ENCODE peak calls at places on chromosomes 13 and 19, in six cellular contexts. V is astrocyte, N is neural progenitor cell, R is mesenchymal stem cell, Q is endothelial cell of umbilical vein, L is PC-3. X is an unnamed sample.

GRCh38 chr13:104106705-104107393 is 1040.6 kb upstream of the SLC10A2 start:
- DNase-seq in V (peak; percentile 70), N (no peak), R (no peak), Q (peak; percentile 91), L (peak; percentile 57), X (no peak)

GRCh38 chr19:44807162-44807561 is 1.7 kb upstream of the BCAM start:
- DNase-seq in V (no peak), N (no peak), R (no peak), Q (no peak), L (peak; percentile 80), X (no peak)

GRCh38 chr19:39448271-39448670 is 2.9 kb downstream of the SUPT5H start:
- DNase-seq in V (peak; percentile 60), N (no peak), R (peak; percentile 64), Q (no peak), L (peak; percentile 75), X (no peak)

GRCh38 chr13:23321534-23322241 is 111.8 kb downstream of the SACS start:
- DNase-seq in V (peak; percentile 97), N (no peak), R (peak; percentile 93), Q (peak; percentile 92), L (peak; percentile 93), X (peak; percentile 90)

GRCh38 chr13:99033814-99034213 is 56.0 kb upstream of the DOCK9 start:
- DNase-seq in V (no peak), N (peak; percentile 33), R (peak; percentile 48), Q (peak; percentile 59), L (peak; percentile 48), X (peak; percentile 54)

GRCh38 chr19:7982651-7983099 is 22.8 kb downstream of the ELAVL1 start:
- DNase-seq in V (no peak), N (no peak), R (no peak), Q (no peak), L (no peak), X (no peak)

GRCh38 chr13:73215807-73216206 is 157.0 kb downstream of the KLF5 start:
- DNase-seq in V (peak; percentile 87), N (no peak), R (peak; percentile 12), Q (no peak), L (no peak), X (peak; percentile 91)

GRCh38 chr13:59409651-59410200 is 754.0 kb downstream of the DIAPH3 start:
- DNase-seq in V (peak; percentile 20), N (peak; percentile 82), R (no peak), Q (no peak), L (no peak), X (peak; percentile 21)

GRCh38 chr19:46784262-46785053 is 3.9 kb downstream of the SLC1A5 start:
- DNase-seq in V (peak; percentile 73), N (peak; percentile 74), R (peak; percentile 93), Q (peak; percentile 74), L (peak; percentile 80), X (peak; percentile 84)

GRCh38 chr19:12785431-12786011 is 5.8 kb upstream of the JUNB start:
- DNase-seq in V (no peak), N (no peak), R (no peak), Q (no peak), L (no peak), X (no peak)

GRCh38 chr13:64925284-64925683 is 2304.9 kb downstream of the PCDH9 start:
- DNase-seq in V (no peak), N (peak; percentile 55), R (peak; percentile 27), Q (no peak), L (peak; percentile 8), X (peak; percentile 25)

GRCh38 chr19:20964798-20965197 is 41.7 kb downstream of the ZNF85 start:
- DNase-seq in V (no peak), N (no peak), R (no peak), Q (no peak), L (no peak), X (no peak)

DNA sequence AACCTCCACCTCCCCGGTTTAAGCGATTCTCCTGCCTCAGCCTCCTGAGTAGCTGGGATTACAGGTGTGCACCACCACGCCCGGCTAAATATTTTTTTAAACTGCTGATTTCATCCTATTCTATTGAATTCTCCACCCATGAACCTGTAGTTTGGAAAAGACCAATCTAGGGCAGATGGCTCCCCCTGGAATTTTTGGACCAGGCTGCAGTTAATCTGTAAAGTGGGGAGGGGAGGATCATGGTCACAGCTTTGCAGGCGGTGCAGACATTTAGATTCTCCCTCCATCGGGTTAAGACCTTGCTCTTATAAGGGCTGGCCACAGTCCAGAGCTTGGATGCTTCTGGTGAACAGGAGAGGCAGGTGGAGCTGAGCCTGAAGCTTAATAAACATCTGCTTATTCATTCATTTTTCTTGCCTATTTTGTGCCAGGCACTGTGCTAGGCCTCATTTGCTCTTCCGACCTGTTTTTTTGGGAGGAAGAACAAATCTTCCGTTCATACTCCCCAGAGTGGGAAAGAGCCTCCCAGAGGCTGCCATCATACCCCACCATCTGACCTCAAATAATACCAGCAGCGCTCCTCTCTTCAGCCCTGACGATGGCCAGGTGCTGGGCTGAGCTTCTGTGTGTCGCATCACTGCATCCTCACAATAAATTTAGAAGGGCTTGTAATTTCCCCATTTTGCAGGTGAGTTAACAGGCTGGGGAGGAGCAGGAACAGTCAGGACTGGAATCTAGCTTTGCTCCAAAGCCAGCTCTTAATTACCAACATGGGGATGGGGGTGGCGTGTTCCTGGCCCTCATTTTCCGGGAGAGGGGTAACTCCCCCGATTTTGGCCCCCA is 902 bp upstream of the CCDC106 start:
- DNase-seq in V (no peak), N (peak; percentile 50), R (no peak), Q (no peak), L (peak; percentile 35), X (no peak)
- H2AFZ ChIP-seq in V (peak overlapping the region; percentile 85), N (no peak overlapping the region), R (no peak overlapping the region), Q (peak overlapping the region; percentile 97), L (peak overlapping the region; percentile 86), X (no peak overlapping the region)

GRCh38 chr13:40632915-40633314 is 33.5 kb downstream of the FOXO1 start:
- DNase-seq in V (no peak), N (no peak), R (no peak), Q (no peak), L (no peak), X (no peak)

GRCh38 chr13:40631605-40632004 is 34.8 kb downstream of the FOXO1 start:
- DNase-seq in V (no peak), N (no peak), R (no peak), Q (no peak), L (no peak), X (no peak)

GRCh38 chr13:40639226-40639681 is 27.2 kb downstream of the FOXO1 start:
- DNase-seq in V (no peak), N (no peak), R (peak; percentile 44), Q (peak; percentile 80), L (no peak), X (peak; percentile 53)

GRCh38 chr13:40637644-40638043 is 28.8 kb downstream of the FOXO1 start:
- DNase-seq in V (no peak), N (no peak), R (peak; percentile 42), Q (peak; percentile 45), L (no peak), X (no peak)

GRCh38 chr13:40635315-40635995 is 31.0 kb downstream of the FOXO1 start:
- DNase-seq in V (no peak), N (peak; percentile 14), R (no peak), Q (no peak), L (peak; percentile 7), X (no peak)
- H3K4me1 ChIP-seq in V (no peaks in the 10 kb centered on the region), N (peaks cover 28% of the 10 kb centered on the region), R (peaks cover 6% of the 10 kb centered on the region), Q (peaks cover 28% of the 10 kb centered on the region), L (no peaks in the 10 kb centered on the region), X (no peaks in the 10 kb centered on the region)

DNA sequence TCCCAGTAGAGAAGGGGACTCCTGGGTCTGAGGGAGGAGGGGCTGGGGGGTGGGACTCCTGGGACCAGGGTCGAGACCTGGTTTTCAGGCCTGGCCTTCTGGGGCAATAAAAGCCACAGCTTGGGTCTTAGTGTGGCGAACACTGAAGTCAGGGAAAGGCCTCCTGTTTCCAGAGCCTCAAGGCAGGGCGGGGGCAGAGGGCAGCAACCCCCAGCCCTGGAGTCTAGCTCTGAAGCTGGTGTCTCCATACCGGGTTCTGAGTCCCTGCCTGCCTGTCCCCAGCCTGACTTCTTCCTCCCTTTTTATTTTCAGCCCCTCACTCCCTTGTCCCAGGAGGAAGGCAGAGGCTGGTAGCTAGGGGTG is 291 bp upstream of the GRIN2D start:
- DNase-seq in V (no peak), N (no peak), R (no peak), Q (no peak), L (no peak), X (no peak)
- H2AFZ ChIP-seq in V (peak overlapping the region; percentile 63), N (no peak overlapping the region), R (no peak overlapping the region), Q (no peak overlapping the region), L (peak overlapping the region; percentile 76), X (no peak overlapping the region)

GRCh38 chr19:13848811-13849241 is 28.1 kb upstream of the NANOS3 start:
- DNase-seq in V (no peak), N (no peak), R (peak; percentile 66), Q (no peak), L (peak; percentile 25), X (no peak)
- H3K4me1 ChIP-seq in V (peaks cover 66% of the 10 kb centered on the region), N (peaks cover 14% of the 10 kb centered on the region), R (peaks cover 55% of the 10 kb centered on the region), Q (peaks cover 39% of the 10 kb centered on the region), L (peaks cover 78% of the 10 kb centered on the region), X (peaks cover 37% of the 10 kb centered on the region)

GRCh38 chr13:71378992-71379905 is 487.8 kb downstream of the DACH1 start:
- DNase-seq in V (peak; percentile 26), N (no peak), R (peak; percentile 56), Q (peak; percentile 46), L (peak; percentile 38), X (peak; percentile 68)
- H2AFZ ChIP-seq in V (peak overlapping the region; percentile 53), N (peak overlapping the region; percentile 55), R (no peak overlapping the region), Q (peak overlapping the region; percentile 72), L (peak overlapping the region; percentile 68), X (peak overlapping the region; percentile 84)

DNA sequence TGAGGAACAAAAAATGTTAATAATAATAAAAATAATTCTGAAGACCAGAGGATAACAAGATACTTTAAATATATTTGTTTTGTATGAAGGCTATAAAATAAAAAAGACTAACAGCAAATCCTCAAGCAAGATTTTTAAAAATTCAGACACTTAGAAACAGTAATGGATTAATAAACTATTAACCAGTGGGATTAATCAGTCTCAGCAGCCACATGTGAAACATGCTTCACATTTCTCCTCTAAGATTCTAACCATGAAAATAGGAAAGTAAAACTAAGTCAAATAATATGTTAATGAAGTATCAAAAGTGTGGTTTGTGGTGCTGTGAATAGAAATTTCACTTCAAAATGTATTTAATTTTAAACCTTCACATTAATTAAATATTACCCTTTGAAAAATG is 57.4 kb downstream of the KCNRG start:
- DNase-seq in V (no peak), N (no peak), R (no peak), Q (peak; percentile 38), L (no peak), X (peak; percentile 33)
- H3K4me1 ChIP-seq in V (peaks cover 2% of the 10 kb centered on the region), N (no peaks in the 10 kb centered on the region), R (peaks cover 2% of the 10 kb centered on the region), Q (peaks cover 20% of the 10 kb centered on the region), L (peaks cover 19% of the 10 kb centered on the region), X (peaks cover 10% of the 10 kb centered on the region)

DNA sequence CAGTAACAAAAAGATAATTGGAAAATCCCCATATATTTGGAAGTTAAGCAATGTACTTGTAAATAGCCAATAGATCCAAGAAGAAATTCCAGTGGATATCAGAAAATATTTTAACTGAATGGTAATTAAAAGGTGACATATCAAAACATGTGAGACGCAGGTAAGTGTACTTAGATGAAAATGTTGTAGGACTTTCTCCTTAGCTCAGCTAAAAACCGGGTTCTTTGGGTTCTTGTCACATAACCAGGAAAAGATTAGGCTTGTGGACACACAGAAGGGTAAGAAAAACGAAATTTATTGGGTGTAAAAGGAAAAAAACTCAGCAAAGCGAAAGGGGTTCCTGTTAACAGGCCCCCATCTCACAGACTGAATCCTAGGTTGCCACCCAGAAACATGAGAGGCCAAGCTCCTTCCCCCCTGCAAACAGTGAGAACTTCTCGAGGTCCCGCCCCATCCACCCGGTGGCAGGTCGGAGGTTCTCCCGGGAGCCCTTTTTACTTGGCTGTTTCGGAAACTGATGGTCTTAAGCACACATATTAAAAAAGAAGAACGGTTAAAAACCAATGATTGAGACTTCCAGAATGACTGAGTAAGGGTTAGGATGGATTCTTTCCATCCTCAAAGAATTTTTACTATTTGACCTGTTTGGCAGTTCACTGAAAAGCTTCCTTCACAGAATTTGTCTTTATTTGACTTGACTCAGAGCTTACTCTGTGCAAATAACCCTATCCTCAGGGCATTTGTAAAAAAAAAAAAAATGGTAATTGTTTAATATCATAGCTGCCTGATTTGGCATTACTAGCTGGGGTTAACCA is 3.1 kb upstream of the CCDC70 start:
- DNase-seq in V (no peak), N (peak; percentile 20), R (no peak), Q (no peak), L (peak; percentile 95), X (no peak)
- H2AFZ ChIP-seq in V (no peak overlapping the region), N (peak overlapping the region; percentile 56), R (no peak overlapping the region), Q (no peak overlapping the region), L (peak overlapping the region; percentile 35), X (no peak overlapping the region)